ENCODE peak calls at places on chromosome 1, in nine cellular contexts. E is activated T-cell treated with anti-CD3 and anti-CD28 coated beads, Interleukin-2, amount 50 U/mL, for 1 hour; X is Right ventricle myocardium superior; Q is ureter; Z is kidney glomerular epithelial cell; W is pancreas; G is C1 segment of cervical spinal cord; C is NCI-H446; U is mesothelial cell of epicardium. N is an unnamed sample.

GRCh38 chr1:93672069-93672468 is 9.6 kb downstream of the BCAR3 start:
- DNase-seq in E (no peak), X (peak), Q (peak), Z (peak), W (no peak), G (no peak), C (no peak), U (peak), N (peak)

GRCh38 chr1:214003233-214003632 is 15.5 kb downstream of the PROX1 start:
- DNase-seq in E (no peak), X (no peak), Q (no peak), Z (no peak), W (no peak), G (no peak), C (peak), U (no peak), N (no peak)

GRCh38 chr1:178093150-178093957 is 550 bp upstream of the RASAL2 start:
- DNase-seq in E (peak), X (peak), Q (peak), Z (peak), W (peak), G (peak), C (peak), U (peak), N (peak)

GRCh38 chr1:151639466-151639865 is 27.6 kb downstream of the SNX27 start:
- DNase-seq in E (no peak), X (no peak), Q (no peak), Z (peak), W (no peak), G (no peak), C (no peak), U (no peak), N (peak)

GRCh38 chr1:228464487-228464983 is 22.6 kb upstream of the RNF187 start:
- DNase-seq in E (peak), X (peak), Q (peak), Z (peak), W (no peak), G (no peak), C (peak), U (peak), N (peak)

GRCh38 chr1:67134692-67135091 is at the start of gene C1orf141:
- DNase-seq in E (no peak), X (no peak), Q (no peak), Z (no peak), W (peak), G (no peak), C (no peak), U (no peak), N (no peak)

GRCh38 chr1:108503062-108503740 is 53.1 kb downstream of the NBPF6 start:
- DNase-seq in E (no peak), X (no peak), Q (no peak), Z (peak), W (no peak), G (no peak), C (no peak), U (no peak), N (no peak)

GRCh38 chr1:43779805-43780403 is 72.6 kb downstream of the ST3GAL3 start:
- DNase-seq in E (no peak), X (no peak), Q (no peak), Z (no peak), W (no peak), G (no peak), C (no peak), U (no peak), N (no peak)

GRCh38 chr1:66283583-66284041 is 250.3 kb upstream of the SGIP1 start:
- DNase-seq in E (no peak), X (no peak), Q (no peak), Z (peak), W (no peak), G (no peak), C (no peak), U (no peak), N (no peak)

GRCh38 chr1:23459338-23459757 is 24.6 kb downstream of the ASAP3 start:
- DNase-seq in E (no peak), X (no peak), Q (no peak), Z (no peak), W (no peak), G (no peak), C (no peak), U (no peak), N (no peak)

GRCh38 chr1:211279340-211279739 is 20.2 kb downstream of the RCOR3 start:
- DNase-seq in E (no peak), X (no peak), Q (no peak), Z (no peak), W (no peak), G (no peak), C (no peak), U (no peak), N (no peak)

GRCh38 chr1:62438163-62438562 is 1.3 kb downstream of the USP1 start:
- DNase-seq in E (no peak), X (no peak), Q (no peak), Z (peak), W (no peak), G (no peak), C (peak), U (no peak), N (no peak)

GRCh38 chr1:46021046-46021822 is 111.2 kb downstream of the PIK3R3 start:
- DNase-seq in E (no peak), X (no peak), Q (no peak), Z (no peak), W (no peak), G (no peak), C (no peak), U (no peak), N (no peak)

GRCh38 chr1:100710881-100711660 is 8.5 kb upstream of the VCAM1 start:
- DNase-seq in E (no peak), X (no peak), Q (no peak), Z (no peak), W (no peak), G (no peak), C (no peak), U (no peak), N (no peak)

GRCh38 chr1:101485712-101486111 is 248.9 kb downstream of the S1PR1 start:
- DNase-seq in E (no peak), X (no peak), Q (no peak), Z (no peak), W (no peak), G (no peak), C (no peak), U (no peak), N (no peak)

GRCh38 chr1:14926214-14926613 is 227.3 kb upstream of the TMEM51 start:
- DNase-seq in E (no peak), X (no peak), Q (no peak), Z (peak), W (no peak), G (no peak), C (no peak), U (no peak), N (no peak)

GRCh38 chr1:69523032-69523431 is 44.7 kb upstream of the LRRC7 start:
- DNase-seq in E (no peak), X (no peak), Q (no peak), Z (peak), W (no peak), G (no peak), C (no peak), U (no peak), N (peak)

N was measured in skeletal muscle cell.